ENCODE peak calls at places on chromosomes 12 and 14, in seven cellular contexts. D is activated naive CD8-positive, alpha-beta T cell treated with anti-CD3 and anti-CD28 coated beads, Interleukin-2, amount 50 U/mL, for 24 hours; V is A549; B is GM20000; L is astrocyte of the spinal cord; P is left ventricle myocardium superior; O is KG1. K is an unnamed sample.

GRCh38 chr12:65556676-65557424 is 267.4 kb upstream of the HMGA2 start:
- DNase-seq in D (peak), V (peak), B (peak), L (peak), P (peak), O (peak), K (no peak)

GRCh38 chr12:2535583-2536187 is 259.1 kb upstream of the FKBP4 start:
- DNase-seq in D (no peak), V (no peak), B (no peak), L (peak), P (no peak), O (no peak), K (no peak)

GRCh38 chr12:9364224-9365176 is 156.3 kb upstream of the PZP start:
- DNase-seq in D (peak), V (no peak), B (peak), L (peak), P (no peak), O (no peak), K (no peak)

GRCh38 chr12:24226745-24227350 is 277.4 kb upstream of the SOX5 start:
- DNase-seq in D (no peak), V (peak), B (no peak), L (peak), P (no peak), O (no peak), K (no peak)

GRCh38 chr14:102097441-102098135 is 10.7 kb upstream of the HSP90AA1 start:
- DNase-seq in D (no peak), V (no peak), B (no peak), L (no peak), P (no peak), O (no peak), K (no peak)

GRCh38 chr14:103372552-103373304 is 12.5 kb upstream of the MARK3 start:
- DNase-seq in D (peak), V (peak), B (no peak), L (peak), P (no peak), O (no peak), K (peak)

GRCh38 chr12:12010277-12011031 is 60.3 kb upstream of the BCL2L14 start:
- DNase-seq in D (peak), V (no peak), B (peak), L (peak), P (peak), O (peak), K (no peak)

GRCh38 chr12:84860718-84861117 is 51.9 kb downstream of the SLC6A15 start:
- DNase-seq in D (no peak), V (no peak), B (no peak), L (no peak), P (no peak), O (no peak), K (no peak)

GRCh38 chr12:27057543-27057942 is 24.8 kb downstream of the C12orf71 start:
- DNase-seq in D (no peak), V (no peak), B (no peak), L (no peak), P (no peak), O (no peak), K (no peak)

GRCh38 chr12:92784795-92785562 is 82.2 kb downstream of the PLEKHG7 start:
- DNase-seq in D (no peak), V (peak), B (peak), L (peak), P (no peak), O (peak), K (peak)

GRCh38 chr12:51368640-51369517 is 22.3 kb downstream of the GALNT6 start:
- DNase-seq in D (peak), V (no peak), B (peak), L (peak), P (peak), O (peak), K (no peak)

GRCh38 chr12:18737819-18738218 is at the start of the genes CAPZA3 and PLCZ1:
- DNase-seq in D (no peak), V (no peak), B (no peak), L (no peak), P (no peak), O (no peak), K (no peak)

GRCh38 chr12:16606201-16606849 is 363 bp upstream of the LMO3 start:
- DNase-seq in D (no peak), V (no peak), B (peak), L (peak), P (peak), O (no peak), K (no peak)

K was measured in Panc1.